ENCODE peak calls at places on chromosomes 1 and 21, in six cellular contexts. V is spleen, U is transverse colon, A is adrenal gland, Q is A549, J is prostate gland. R is an unnamed sample.

GRCh38 chr1:153345187-153346066 is 3.2 kb downstream of the PGLYRP4 start:
- DNase-seq in V (no peak), U (no peak), A (peak; percentile 34), Q (no peak), J (peak; percentile 1), R (no peak)

GRCh38 chr1:113940365-113941244 is 11.5 kb downstream of the HIPK1 start:
- DNase-seq in V (no peak), U (peak; percentile 14), A (no peak), Q (no peak), J (no peak), R (peak; percentile 3)

GRCh38 chr1:211088156-211088555 is 45.8 kb downstream of the KCNH1 start:
- DNase-seq in V (no peak), U (no peak), A (no peak), Q (no peak), J (no peak), R (no peak)

GRCh38 chr21:41687633-41688032 is 79.2 kb downstream of the RIPK4 start:
- DNase-seq in V (no peak), U (no peak), A (no peak), Q (no peak), J (no peak), R (no peak)

GRCh38 chr1:39788758-39789570 is at the start of gene BMP8B:
- DNase-seq in V (peak; percentile 89), U (peak; percentile 82), A (peak; percentile 75), Q (peak; percentile 67), J (peak; percentile 44), R (no peak)

GRCh38 chr1:10814954-10815862 is 18.8 kb upstream of the CASZ1 start:
- DNase-seq in V (no peak), U (peak; percentile 29), A (no peak), Q (no peak), J (peak; percentile 39), R (no peak)

GRCh38 chr1:200988693-200989092 is 34.8 kb downstream of the KIF21B start:
- DNase-seq in V (no peak), U (no peak), A (no peak), Q (no peak), J (no peak), R (no peak)

GRCh38 chr1:10059329-10059691 is 26.6 kb downstream of the UBE4B start:
- DNase-seq in V (no peak), U (no peak), A (no peak), Q (no peak), J (no peak), R (peak; percentile 18)

GRCh38 chr1:166960871-166961474 is 14.4 kb downstream of the ILDR2 start:
- DNase-seq in V (no peak), U (no peak), A (no peak), Q (no peak), J (no peak), R (no peak)

GRCh38 chr1:228429007-228429406 is 12.3 kb upstream of the TRIM17 start:
- DNase-seq in V (peak; percentile 22), U (no peak), A (no peak), Q (no peak), J (no peak), R (no peak)

GRCh38 chr21:34276711-34277425 is 86.9 kb upstream of the KCNE2 start:
- DNase-seq in V (no peak), U (no peak), A (no peak), Q (no peak), J (no peak), R (no peak)

GRCh38 chr1:38941527-38942019 is at the start of gene RHBDL2:
- DNase-seq in V (no peak), U (peak; percentile 82), A (peak; percentile 82), Q (peak; percentile 35), J (peak; percentile 82), R (peak; percentile 22)

GRCh38 chr1:18109058-18109755 is 1.6 kb downstream of the IGSF21 start:
- DNase-seq in V (no peak), U (no peak), A (peak; percentile 70), Q (no peak), J (peak; percentile 14), R (no peak)

GRCh38 chr21:40652436-40652835 is 194.5 kb downstream of the DSCAM start:
- DNase-seq in V (no peak), U (no peak), A (no peak), Q (no peak), J (no peak), R (no peak)

GRCh38 chr1:217370757-217371156 is 260.1 kb downstream of the GPATCH2 start:
- DNase-seq in V (no peak), U (no peak), A (no peak), Q (no peak), J (no peak), R (no peak)

GRCh38 chr1:119331915-119332314 is 36.7 kb upstream of the HAO2 start:
- DNase-seq in V (no peak), U (no peak), A (no peak), Q (no peak), J (no peak), R (no peak)

GRCh38 chr1:115429242-115429641 is 91.2 kb upstream of the NGF start:
- DNase-seq in V (no peak), U (no peak), A (no peak), Q (no peak), J (no peak), R (no peak)

GRCh38 chr1:6271554-6271953 is 10.7 kb upstream of the GPR153 start:
- DNase-seq in V (no peak), U (peak; percentile 58), A (no peak), Q (no peak), J (no peak), R (no peak)

GRCh38 chr21:46001821-46002681 is 20.5 kb downstream of the COL6A1 start:
- DNase-seq in V (peak; percentile 55), U (no peak), A (peak; percentile 50), Q (no peak), J (peak; percentile 3), R (no peak)

GRCh38 chr1:24707659-24708058 is 37.6 kb upstream of the CLIC4 start:
- DNase-seq in V (no peak), U (no peak), A (no peak), Q (peak; percentile 54), J (no peak), R (no peak)

GRCh38 chr21:44402323-44403105 is 49.1 kb downstream of the TRPM2 start:
- DNase-seq in V (peak; percentile 49), U (no peak), A (peak; percentile 37), Q (no peak), J (no peak), R (no peak)

GRCh38 chr1:237054313-237054712 is 12.3 kb downstream of the RYR2 start:
- DNase-seq in V (no peak), U (no peak), A (no peak), Q (no peak), J (no peak), R (no peak)

GRCh38 chr1:237045278-237046016 is 3.5 kb downstream of the RYR2 start:
- DNase-seq in V (no peak), U (no peak), A (no peak), Q (no peak), J (no peak), R (no peak)

GRCh38 chr1:237050915-237051314 is 8.9 kb downstream of the RYR2 start:
- DNase-seq in V (no peak), U (no peak), A (no peak), Q (no peak), J (no peak), R (no peak)

GRCh38 chr1:237048803-237049202 is 6.8 kb downstream of the RYR2 start:
- DNase-seq in V (no peak), U (no peak), A (no peak), Q (no peak), J (no peak), R (no peak)

DNA sequence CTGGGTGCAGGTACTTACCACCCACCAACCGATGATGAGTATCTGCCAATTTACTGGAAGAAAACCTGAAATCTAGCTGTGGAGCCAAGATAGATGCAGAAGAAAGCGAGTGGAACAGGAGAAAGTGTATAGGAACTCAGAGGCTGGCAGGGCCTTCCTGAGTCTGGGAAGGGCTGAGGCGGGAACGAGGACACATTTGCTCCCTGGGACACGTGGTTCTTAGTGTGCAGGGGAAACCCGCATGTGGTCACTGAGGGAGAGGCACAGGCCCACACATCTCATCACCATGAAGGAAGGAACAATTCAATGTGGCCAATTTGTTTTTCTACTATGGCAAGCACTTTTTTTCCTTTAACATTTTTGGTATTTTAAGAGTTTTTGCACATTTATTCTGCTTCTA is 8.2 kb downstream of the RYR2 start:
- DNase-seq in V (no peak), U (no peak), A (no peak), Q (no peak), J (no peak), R (no peak)
- TF ChIP-seq CTCF in V (no peak), U (no peak), A (no peak), Q (no peak), J (no peak), R (no peak)

GRCh38 chr1:246187834-246188372 is 319.2 kb downstream of the SMYD3 start:
- DNase-seq in V (no peak), U (no peak), A (no peak), Q (no peak), J (no peak), R (no peak)
- TF ChIP-seq POLR2A in V (no peak), U (no peak), A (no peak), Q (no peak), J (no peak), R (no peak)

DNA sequence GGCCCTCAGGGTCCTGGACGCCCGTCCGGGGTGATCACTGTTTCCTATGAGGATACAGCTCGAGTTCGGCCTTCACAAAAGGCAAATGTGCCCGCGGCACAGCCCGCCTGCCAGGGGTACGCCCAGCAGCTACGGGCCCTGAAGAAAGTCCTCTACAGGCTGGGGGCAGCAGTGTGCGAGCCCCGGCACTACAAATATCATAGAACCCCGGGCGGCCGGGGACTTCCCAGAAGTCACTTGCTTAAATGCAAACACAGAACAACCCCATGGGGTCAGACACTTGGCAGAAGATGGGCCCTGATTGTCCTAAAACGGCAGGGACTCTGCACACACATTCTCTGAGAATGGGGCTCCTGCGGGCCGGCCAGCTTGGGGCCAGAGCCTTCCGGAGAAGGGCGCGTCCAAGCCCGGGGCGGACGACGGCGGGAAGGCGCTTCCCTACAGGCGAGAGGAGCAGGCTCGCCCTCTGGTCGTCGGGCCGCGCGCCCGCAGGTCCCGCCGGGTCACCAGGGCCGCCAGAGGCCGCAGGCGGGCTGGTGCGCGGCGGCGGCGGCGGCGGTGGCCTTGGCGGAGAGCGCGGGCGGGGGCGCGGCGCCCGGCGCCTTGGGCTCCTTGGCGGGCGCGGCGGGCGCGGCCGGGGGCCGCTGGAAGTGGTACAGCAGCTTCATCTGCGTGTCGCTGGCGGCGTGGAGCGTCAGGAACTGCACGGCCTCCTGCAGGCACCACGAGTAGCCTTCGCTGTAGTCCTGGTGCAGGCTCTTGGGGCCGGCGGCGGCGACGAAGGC is 905 bp downstream of the HES5 start:
- DNase-seq in V (no peak), U (peak; percentile 60), A (no peak), Q (no peak), J (no peak), R (no peak)
- TF ChIP-seq CTCF in V (peak; percentile 14), U (no peak), A (no peak), Q (no peak), J (no peak), R (no peak)

DNA sequence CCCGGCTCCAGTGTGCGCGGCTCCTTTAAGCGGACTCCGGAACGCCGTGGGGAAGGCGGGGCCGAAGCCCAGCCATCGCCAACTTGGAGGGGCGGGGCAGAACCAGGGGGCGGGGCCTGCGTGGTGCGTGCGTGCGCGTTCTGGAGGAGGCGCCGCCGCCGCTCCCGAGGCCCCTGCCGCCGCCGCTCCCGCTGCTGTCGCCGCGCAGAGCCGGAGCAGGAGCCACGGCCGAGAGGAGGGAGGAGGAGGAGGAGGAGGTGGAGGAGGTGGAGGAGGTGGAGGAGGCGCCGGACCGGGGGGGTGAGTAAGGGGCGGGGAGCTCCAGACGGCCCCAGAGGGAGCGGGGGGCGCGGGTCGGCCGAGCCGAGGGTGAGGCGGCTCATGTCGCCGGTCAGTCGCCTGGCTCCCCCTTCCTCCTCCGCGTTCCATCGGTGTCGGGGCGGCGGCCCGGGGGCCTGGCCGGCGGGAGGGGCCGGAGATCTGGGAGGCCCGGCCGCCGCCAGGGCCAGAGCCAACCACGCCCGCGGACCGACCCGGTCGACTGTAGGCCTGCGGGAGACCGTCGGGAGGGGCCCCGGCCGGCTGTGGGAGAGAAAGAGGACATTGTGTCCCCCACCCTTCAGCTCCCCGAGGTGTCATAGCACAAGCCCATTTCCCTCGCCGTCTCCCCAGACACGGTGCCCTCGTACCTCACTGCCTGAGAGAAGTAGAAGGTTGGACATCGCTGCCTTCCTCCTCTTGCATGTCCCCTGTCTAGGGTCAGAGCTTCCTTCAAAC is at the start of gene RAP1A:
- DNase-seq in V (peak; percentile 99), U (peak; percentile 98), A (peak; percentile 98), Q (peak; percentile 87), J (peak; percentile 94), R (peak; percentile 94)
- TF ChIP-seq POLR2A in V (no peak), U (peak; percentile 89), A (peak; percentile 52), Q (peak; percentile 54), J (peak; percentile 59), R (peak; percentile 86)

R was measured in gastrocnemius medialis.